ENCODE peak calls at places on chromosomes 13 and 19, in five cellular contexts. M is gastrocnemius medialis, O is H54, T is A549, R is right lobe of liver. N is an unnamed sample.

GRCh38 chr13:22120646-22121045 is 449.8 kb downstream of the FGF9 start:
- DNase-seq in M (no peak), O (no peak), T (no peak), R (no peak), N (no peak)

GRCh38 chr13:27533155-27533643 is 82.8 kb upstream of the MTIF3 start:
- DNase-seq in M (peak; percentile 53), O (peak; percentile 55), T (peak; percentile 41), R (peak; percentile 90), N (peak; percentile 42)

GRCh38 chr13:36369268-36370107 is 23.3 kb upstream of the SPART start:
- DNase-seq in M (no peak), O (no peak), T (no peak), R (peak; percentile 72), N (no peak)

GRCh38 chr13:94416454-94417080 is 62.9 kb downstream of the DCT start:
- DNase-seq in M (no peak), O (peak; percentile 9), T (no peak), R (peak; percentile 60), N (no peak)

GRCh38 chr13:90047600-90047999 is 1299.9 kb upstream of the MIR17HG start:
- DNase-seq in M (no peak), O (no peak), T (no peak), R (no peak), N (no peak)

GRCh38 chr13:72390909-72391308 is 336.5 kb downstream of the MZT1 start:
- DNase-seq in M (no peak), O (no peak), T (no peak), R (no peak), N (no peak)

GRCh38 chr13:30804474-30804873 is 69.1 kb downstream of the ALOX5AP start:
- DNase-seq in M (no peak), O (no peak), T (no peak), R (no peak), N (no peak)

GRCh38 chr19:58357798-58358145 is 4.5 kb upstream of the A1BG start:
- DNase-seq in M (no peak), O (no peak), T (no peak), R (no peak), N (no peak)

GRCh38 chr19:38830039-38830733 is 1.4 kb downstream of the ECH1 start:
- DNase-seq in M (no peak), O (no peak), T (no peak), R (no peak), N (no peak)

GRCh38 chr13:52454459-52454824 is 836 bp upstream of the CKAP2 start:
- DNase-seq in M (no peak), O (no peak), T (no peak), R (no peak), N (no peak)

GRCh38 chr19:772730-773436 is 22.0 kb downstream of the MISP start:
- DNase-seq in M (no peak), O (no peak), T (no peak), R (no peak), N (no peak)

GRCh38 chr13:27034678-27035111 is 136.9 kb downstream of the USP12 start:
- DNase-seq in M (no peak), O (no peak), T (no peak), R (no peak), N (no peak)

GRCh38 chr19:50933640-50934039 is 19.2 kb downstream of the KLK5 start:
- DNase-seq in M (no peak), O (no peak), T (no peak), R (no peak), N (no peak)

GRCh38 chr13:24891476-24892108 is 127.6 kb downstream of the RNF17 start:
- DNase-seq in M (no peak), O (no peak), T (no peak), R (no peak), N (no peak)

GRCh38 chr13:79646880-79647279 is 165.9 kb downstream of the NDFIP2 start:
- DNase-seq in M (no peak), O (no peak), T (no peak), R (no peak), N (no peak)

GRCh38 chr19:15869109-15869555 is 28.7 kb downstream of the CYP4F2 start:
- DNase-seq in M (no peak), O (peak; percentile 79), T (peak; percentile 72), R (peak; percentile 82), N (peak; percentile 19)

GRCh38 chr13:73879346-73880020 is 254.7 kb downstream of the KLF12 start:
- DNase-seq in M (no peak), O (no peak), T (no peak), R (no peak), N (no peak)

GRCh38 chr13:110242615-110243014 is 64.3 kb downstream of the COL4A1 start:
- DNase-seq in M (no peak), O (no peak), T (no peak), R (no peak), N (no peak)

GRCh38 chr13:112923962-112924361 is 45.1 kb upstream of the MCF2L start:
- DNase-seq in M (no peak), O (no peak), T (no peak), R (no peak), N (no peak)

GRCh38 chr13:100594731-100595130 is 6.1 kb upstream of the GGACT start:
- DNase-seq in M (no peak), O (no peak), T (no peak), R (no peak), N (no peak)

GRCh38 chr13:110405597-110406450 is 98.7 kb downstream of the COL4A2 start:
- DNase-seq in M (no peak), O (no peak), T (no peak), R (no peak), N (no peak)

GRCh38 chr13:50574731-50575130 is 268.8 kb downstream of the DLEU7 start:
- DNase-seq in M (no peak), O (no peak), T (no peak), R (no peak), N (no peak)

DNA sequence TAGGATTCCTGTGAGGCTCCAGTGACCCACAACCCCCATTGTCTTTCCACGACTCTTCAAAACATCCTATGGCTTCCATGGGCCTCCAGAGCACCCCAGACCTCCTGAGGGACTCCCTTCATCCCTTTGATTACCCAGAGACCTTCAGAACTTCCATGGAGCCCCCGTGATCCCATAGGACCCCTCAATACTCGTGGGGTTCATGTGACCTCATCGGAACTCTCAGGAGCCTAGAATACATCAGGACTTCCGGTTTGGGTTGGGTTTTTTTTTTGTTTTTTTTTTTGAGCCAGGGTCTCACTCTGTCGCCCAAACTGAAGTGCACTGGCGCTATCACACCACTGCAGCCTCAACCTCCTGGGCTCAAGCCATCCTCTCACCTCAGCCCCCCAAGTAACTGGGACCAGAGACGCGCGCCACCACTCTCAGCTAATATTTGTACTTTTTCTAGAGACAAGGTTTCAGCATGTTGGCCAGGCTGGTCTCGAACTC is 778 bp downstream of the ALDH16A1 start:
- DNase-seq in M (no peak), O (no peak), T (no peak), R (no peak), N (no peak)
- TF ChIP-seq POLR2A in M (no peak), O (no peak), T (no peak), R (no peak), N (no peak)

GRCh38 chr19:36973021-36973843 is 57.1 kb downstream of the ZNF568 start:
- DNase-seq in M (peak; percentile 41), O (peak; percentile 42), T (no peak), R (peak; percentile 89), N (peak; percentile 79)
- TF ChIP-seq POLR2A in M (no peak), O (no peak), T (no peak), R (no peak), N (no peak)

GRCh38 chr19:46828484-46828883 is 22.2 kb downstream of the AP2S1 start:
- DNase-seq in M (no peak), O (no peak), T (no peak), R (no peak), N (no peak)

GRCh38 chr19:46824887-46825730 is 25.5 kb downstream of the AP2S1 start:
- DNase-seq in M (no peak), O (no peak), T (no peak), R (no peak), N (no peak)

GRCh38 chr19:46823049-46823448 is 27.6 kb downstream of the AP2S1 start:
- DNase-seq in M (no peak), O (no peak), T (no peak), R (no peak), N (no peak)

GRCh38 chr19:46821512-46822359 is 28.9 kb downstream of the AP2S1 start:
- DNase-seq in M (no peak), O (no peak), T (no peak), R (no peak), N (no peak)

DNA sequence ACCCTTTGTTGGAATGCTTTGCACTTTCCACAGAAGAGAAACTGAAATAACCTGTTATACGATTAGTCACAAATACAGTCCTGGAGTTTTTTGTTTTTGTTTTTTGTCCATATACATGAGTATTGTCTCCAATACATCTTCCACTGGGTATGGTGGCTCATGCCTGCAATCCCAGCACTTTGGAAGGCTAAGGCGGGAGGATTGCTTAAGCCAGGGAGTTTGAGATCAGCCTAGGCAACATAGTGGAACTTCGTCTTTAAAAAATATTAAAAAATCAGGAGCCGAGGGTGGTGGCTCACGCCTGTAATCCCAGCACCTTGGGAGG is 25.0 kb downstream of the AP2S1 start:
- DNase-seq in M (no peak), O (no peak), T (no peak), R (no peak), N (no peak)
- TF ChIP-seq POLR2A in M (no peak), O (no peak), T (no peak), R (no peak), N (no peak)

DNA sequence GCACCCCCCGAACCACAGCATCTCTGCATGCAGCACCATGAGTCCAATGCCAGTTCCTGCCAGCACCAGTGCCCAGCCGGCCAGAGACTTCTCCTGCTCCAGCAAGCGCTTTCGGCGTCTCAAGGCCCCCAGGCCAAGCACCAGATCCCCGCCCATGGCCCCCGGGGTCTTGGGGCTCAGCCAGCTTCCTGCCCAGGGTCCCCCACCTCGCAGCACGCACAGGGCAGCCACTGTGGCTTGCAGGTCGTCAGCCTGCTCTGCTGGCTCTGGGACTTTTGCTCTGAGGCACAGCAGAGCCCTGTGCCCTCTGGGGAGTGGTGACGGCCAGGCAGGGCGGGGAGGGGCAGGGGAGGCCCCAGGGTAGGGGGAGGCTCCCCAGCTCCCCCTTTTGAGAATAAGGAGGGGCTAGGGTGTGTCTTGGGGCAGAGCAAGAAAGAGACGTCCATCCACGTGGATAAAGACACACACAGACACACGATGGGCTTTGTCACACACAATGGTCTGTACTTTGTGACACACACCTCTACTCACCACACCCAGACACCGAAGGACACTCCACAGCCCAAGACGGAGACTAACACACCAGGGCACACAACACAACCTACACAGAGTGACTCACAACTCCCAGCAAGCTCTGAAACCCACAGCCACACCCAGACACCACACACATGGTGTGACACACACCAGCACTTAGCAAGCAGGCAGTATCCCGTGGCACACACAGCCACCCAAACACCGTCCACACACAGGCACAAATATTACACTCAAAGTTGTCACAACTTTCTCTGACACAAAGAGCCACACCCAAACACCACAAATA is at the start of gene KCNN4:
- DNase-seq in M (no peak), O (peak; percentile 92), T (peak; percentile 77), R (no peak), N (no peak)
- TF ChIP-seq POLR2A in M (no peak), O (peak; percentile 74), T (peak; percentile 77), R (no peak), N (no peak)

GRCh38 chr19:18387395-18387794 is 1.4 kb downstream of the GDF15 start:
- DNase-seq in M (no peak), O (no peak), T (no peak), R (no peak), N (no peak)

GRCh38 chr19:18390075-18390909 is 4.3 kb downstream of the GDF15 start:
- DNase-seq in M (no peak), O (no peak), T (no peak), R (no peak), N (no peak)

GRCh38 chr19:18389736-18390074 is 3.7 kb downstream of the GDF15 start:
- DNase-seq in M (no peak), O (no peak), T (no peak), R (no peak), N (no peak)

GRCh38 chr19:18389095-18389735 is 3.3 kb downstream of the GDF15 start:
- DNase-seq in M (no peak), O (no peak), T (no peak), R (no peak), N (no peak)

GRCh38 chr19:18388328-18389094 is 2.6 kb downstream of the GDF15 start:
- DNase-seq in M (peak; percentile 49), O (peak; percentile 68), T (no peak), R (peak; percentile 74), N (peak; percentile 70)
- TF ChIP-seq POLR2A in M (peak; percentile 15), O (no peak), T (no peak), R (peak; percentile 38), N (no peak)

N was measured in uterus.